ENCODE peak calls at places on chromosomes 2 and 18, in six cellular contexts. L, N, Y, U, Q and K are unnamed samples.

GRCh38 chr18:78546281-78546680 is 433.3 kb upstream of the SALL3 start:
- DNase-seq in Q (no peak), U (no peak), N (no peak), L (no peak), Y (no peak), K (no peak)

GRCh38 chr2:222738759-222739292 is 67.4 kb downstream of the MOGAT1 start:
- DNase-seq in U (no peak), L (no peak), Q (no peak), N (no peak), Y (no peak), K (peak)

GRCh38 chr18:9914334-9914583 is 443 bp downstream of the VAPA start:
- DNase-seq in Y (no peak), L (no peak), Q (no peak), U (no peak), N (no peak), K (no peak)

GRCh38 chr2:21754164-21754788 is 630.5 kb downstream of the TDRD15 start:
- DNase-seq in Q (no peak), U (no peak), N (no peak), Y (no peak), L (no peak), K (no peak)

GRCh38 chr2:60489269-60489668 is 64.2 kb downstream of the BCL11A start:
- DNase-seq in Y (no peak), Q (no peak), L (no peak), U (no peak), N (no peak), K (no peak)

GRCh38 chr2:127128508-127128907 is 21.6 kb upstream of the BIN1 start:
- DNase-seq in U (peak), L (no peak), Y (no peak), Q (no peak), N (no peak), K (no peak)

GRCh38 chr18:46706968-46707367 is 49.9 kb downstream of the ST8SIA5 start:
- DNase-seq in U (no peak), N (no peak), Y (no peak), L (no peak), Q (no peak), K (peak)

GRCh38 chr2:13651684-13652131 is 935.0 kb downstream of the TRIB2 start:
- DNase-seq in Q (no peak), L (no peak), N (no peak), Y (no peak), U (no peak), K (no peak)

GRCh38 chr2:194745532-194746146 is 911.4 kb upstream of the SLC39A10 start:
- DNase-seq in U (no peak), L (no peak), Q (no peak), Y (no peak), N (no peak), K (no peak)

GRCh38 chr2:134771313-134771801 is 52.6 kb upstream of the TMEM163 start:
- DNase-seq in Q (no peak), N (no peak), Y (no peak), L (no peak), U (no peak), K (no peak)

GRCh38 chr2:72988726-72989273 is 71.5 kb downstream of the EMX1 start:
- DNase-seq in U (no peak), L (no peak), Y (no peak), Q (no peak), N (no peak), K (no peak)

GRCh38 chr2:180979935-180980184 is 545 bp upstream of the UBE2E3 start:
- DNase-seq in N (no peak), L (no peak), Q (no peak), Y (no peak), U (no peak), K (no peak)

GRCh38 chr2:182649316-182649715 is 66.7 kb upstream of the DNAJC10 start:
- DNase-seq in Y (peak), Q (no peak), L (no peak), U (peak), N (no peak), K (peak)